ENCODE peak calls at places on chromosomes 16 and 17, in eight cellular contexts. A, Z, N, Q, U, L, G and X are unnamed samples.

GRCh38 chr17:77074681-77075080 is 66.1 kb upstream of the SEC14L1 start:
- DNase-seq in U (no peak), Q (no peak), L (no peak), Z (no peak), N (no peak), G (no peak), A (no peak), X (no peak)

GRCh38 chr16:9039208-9039607 is 52.2 kb upstream of the HAPSTR1 start:
- DNase-seq in U (no peak), Z (no peak), N (no peak), Q (peak; percentile 41), A (no peak), G (peak; percentile 51), L (no peak), X (peak; percentile 17)

GRCh38 chr16:28187595-28188004 is 24.2 kb downstream of the XPO6 start:
- DNase-seq in A (no peak), G (no peak), L (no peak), U (no peak), N (no peak), Z (no peak), Q (peak; percentile 32), X (no peak)

GRCh38 chr16:17303101-17303500 is 167.7 kb downstream of the XYLT1 start:
- DNase-seq in Q (peak; percentile 19), N (no peak), Z (no peak), L (peak; percentile 49), G (no peak), U (no peak), A (no peak), X (no peak)

GRCh38 chr16:22933173-22933572 is 119.2 kb downstream of the HS3ST2 start:
- DNase-seq in Z (no peak), N (no peak), U (no peak), L (no peak), A (no peak), Q (no peak), G (peak; percentile 5), X (peak; percentile 44)

GRCh38 chr16:19093631-19094541 is 19.9 kb upstream of the ITPRIPL2 start:
- DNase-seq in A (no peak), N (no peak), Q (no peak), U (no peak), L (no peak), Z (no peak), G (no peak), X (no peak)

GRCh38 chr16:48008011-48008410 is 147.8 kb downstream of the ABCC12 start:
- DNase-seq in Q (no peak), L (no peak), N (no peak), A (no peak), G (no peak), U (no peak), Z (no peak), X (no peak)

GRCh38 chr16:1794221-1794871 is 841 bp upstream of the IGFALS start:
- DNase-seq in N (no peak), Z (no peak), U (no peak), Q (no peak), G (no peak), A (no peak), L (peak; percentile 64), X (no peak)

GRCh38 chr17:62725791-62726249 is 82.3 kb downstream of the MARCHF10 start:
- DNase-seq in A (no peak), U (no peak), G (peak; percentile 45), N (no peak), Z (no peak), L (no peak), Q (peak; percentile 64), X (no peak)

GRCh38 chr16:83305092-83305491 is 502.7 kb upstream of the HSBP1 start:
- DNase-seq in L (no peak), Q (peak; percentile 82), Z (no peak), A (no peak), U (no peak), N (no peak), G (peak; percentile 80), X (no peak)

GRCh38 chr17:17108681-17109049 is 66.4 kb downstream of the MPRIP start:
- DNase-seq in A (no peak), U (no peak), L (peak; percentile 47), N (no peak), Z (peak; percentile 16), Q (peak; percentile 57), G (no peak), X (no peak)

GRCh38 chr16:17972460-17972943 is 364.0 kb downstream of the NPIPA8 start:
- DNase-seq in N (no peak), A (no peak), G (no peak), Q (no peak), Z (no peak), U (no peak), L (no peak), X (no peak)

GRCh38 chr17:33651631-33652030 is 358.5 kb upstream of the ASIC2 start:
- DNase-seq in L (no peak), Q (no peak), A (no peak), G (no peak), Z (no peak), N (no peak), U (peak; percentile 13), X (no peak)

GRCh38 chr16:71737501-71737900 is 13.0 kb upstream of the PHLPP2 start:
- DNase-seq in Z (no peak), Q (no peak), A (no peak), G (no peak), U (no peak), L (no peak), N (no peak), X (no peak)

GRCh38 chr16:77344306-77344705 is 90.5 kb downstream of the ADAMTS18 start:
- DNase-seq in N (no peak), Z (no peak), L (no peak), A (no peak), Q (no peak), G (no peak), U (no peak), X (no peak)

GRCh38 chr17:35543856-35544255 is 6.4 kb upstream of the SLFN12L start:
- DNase-seq in A (no peak), Z (no peak), N (no peak), U (no peak), Q (no peak), G (no peak), L (no peak), X (no peak)

GRCh38 chr17:17080181-17080631 is 37.9 kb downstream of the MPRIP start:
- DNase-seq in Q (no peak), G (no peak), A (no peak), U (no peak), N (no peak), Z (no peak), L (no peak), X (no peak)

GRCh38 chr17:40004072-40004471 is 11.2 kb upstream of the CSF3 start:
- DNase-seq in N (no peak), A (no peak), G (no peak), U (no peak), L (no peak), Z (no peak), Q (no peak), X (no peak)
- TF ChIP-seq CTCF in N (no peak), A (no peak), G (no peak), U (no peak), L (no peak), Z (no peak), Q (no peak), X (no peak)

GRCh38 chr17:15999141-15999973 is at the start of the genes TTC19 and ZSWIM7:
- DNase-seq in N (peak; percentile 95), U (peak; percentile 99), L (peak; percentile 98), Q (peak; percentile 95), Z (peak; percentile 97), G (peak; percentile 97), A (peak; percentile 84), X (peak; percentile 95)
- TF ChIP-seq CTCF in N (peak; percentile 7), U (no peak), L (no peak), Q (no peak), Z (peak; percentile 22), G (no peak), A (no peak), X (no peak)

GRCh38 chr16:6076631-6077030 is 979.0 kb upstream of the EEF2KMT start:
- DNase-seq in L (no peak), N (no peak), Q (no peak), G (no peak), A (no peak), Z (no peak), U (no peak), X (no peak)

DNA sequence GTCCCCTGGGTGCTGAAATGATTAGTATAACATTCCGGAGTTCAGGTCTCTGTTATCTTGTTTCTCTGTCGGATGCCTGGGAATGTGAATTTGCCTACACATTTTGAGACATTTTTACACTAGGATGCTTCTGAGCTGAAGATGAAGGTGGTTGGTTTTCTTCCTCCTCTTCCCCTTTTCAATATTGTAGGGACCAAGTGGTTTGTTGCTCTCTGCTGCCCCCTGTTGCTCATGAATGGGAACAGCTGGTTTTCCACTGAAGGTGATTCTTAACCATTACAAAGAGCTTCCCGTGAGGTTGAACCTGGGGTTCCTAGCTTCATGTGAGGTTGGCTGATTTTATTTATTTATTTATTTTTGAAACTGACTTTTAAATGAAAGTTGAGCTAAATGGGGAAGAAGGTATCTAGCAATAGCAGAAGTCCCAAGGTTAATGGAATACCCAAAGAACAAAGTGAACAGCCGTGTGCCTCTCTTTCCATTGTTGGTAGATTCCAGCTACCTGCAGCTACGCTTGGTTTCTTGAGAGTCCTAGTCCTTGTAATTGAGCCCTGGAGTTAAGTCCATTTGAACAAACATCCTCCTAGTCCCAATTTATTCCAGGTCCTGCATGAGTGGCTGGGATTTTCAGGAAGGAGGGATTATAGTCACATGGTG is 983.9 kb upstream of the EEF2KMT start:
- DNase-seq in Q (no peak), G (no peak), N (no peak), Z (no peak), U (peak; percentile 7), L (peak; percentile 24), A (no peak), X (peak; percentile 64)
- TF ChIP-seq CTCF in Q (peak; percentile 18), G (peak; percentile 9), N (no peak), Z (peak; percentile 40), U (no peak), L (peak; percentile 44), A (no peak), X (peak; percentile 90)

GRCh38 chr16:26569793-26570192 is 496.9 kb upstream of the C16orf82 start:
- DNase-seq in U (no peak), L (peak; percentile 4), A (no peak), Q (no peak), G (no peak), N (no peak), Z (no peak), X (peak; percentile 11)
- TF ChIP-seq CTCF in U (peak; percentile 16), L (peak; percentile 26), A (no peak), Q (no peak), G (no peak), N (no peak), Z (peak; percentile 44), X (no peak)

GRCh38 chr17:15341385-15341849 is at the start of gene TEKT3:
- DNase-seq in U (peak; percentile 90), A (no peak), Z (peak; percentile 90), Q (peak; percentile 64), L (peak; percentile 86), G (peak; percentile 78), N (peak; percentile 86), X (peak; percentile 89)
- TF ChIP-seq CTCF in U (no peak), A (no peak), Z (no peak), Q (no peak), L (no peak), G (no peak), N (no peak), X (no peak)